ENCODE peak calls at places on chromosomes 5 and 9, in ten cellular contexts. One of them, this sample, is unnamed.

GRCh38 chr5:151427258-151427657 is 20.1 kb upstream of the SLC36A1 start:
- DNase-seq in heart left ventricle: no peak
- DNase-seq in HFF-Myc: no peak
- DNase-seq in transverse colon: no peak
- DNase-seq in NB4: peak
- DNase-seq in SK-N-SH: no peak
- DNase-seq in Peyer's patch: peak
- DNase-seq in fibroblast of pulmonary artery: no peak
- DNase-seq in sigmoid colon: no peak
- DNase-seq in A673: no peak
- DNase-seq in this sample: no peak

GRCh38 chr9:37916471-37917314 is 12.8 kb upstream of the SLC25A51 start:
- DNase-seq in sigmoid colon: peak
- DNase-seq in A673: no peak
- DNase-seq in heart left ventricle: no peak
- DNase-seq in SK-N-SH: no peak
- DNase-seq in NB4: no peak
- DNase-seq in fibroblast of pulmonary artery: peak
- DNase-seq in Peyer's patch: no peak
- DNase-seq in HFF-Myc: no peak
- DNase-seq in transverse colon: no peak
- DNase-seq in this sample: peak

GRCh38 chr9:38708759-38709158 is 11.2 kb downstream of the FAM240B start:
- DNase-seq in SK-N-SH: peak
- DNase-seq in A673: no peak
- DNase-seq in HFF-Myc: no peak
- DNase-seq in fibroblast of pulmonary artery: no peak
- DNase-seq in sigmoid colon: no peak
- DNase-seq in NB4: no peak
- DNase-seq in heart left ventricle: no peak
- DNase-seq in Peyer's patch: no peak
- DNase-seq in transverse colon: no peak
- DNase-seq in this sample: no peak

GRCh38 chr9:12640021-12640587 is 53.1 kb upstream of the TYRP1 start:
- DNase-seq in heart left ventricle: no peak
- DNase-seq in transverse colon: no peak
- DNase-seq in fibroblast of pulmonary artery: peak
- DNase-seq in HFF-Myc: peak
- DNase-seq in sigmoid colon: no peak
- DNase-seq in SK-N-SH: peak
- DNase-seq in NB4: peak
- DNase-seq in Peyer's patch: no peak
- DNase-seq in A673: peak
- DNase-seq in this sample: peak

GRCh38 chr9:9061599-9061998 is 1262.0 kb upstream of the DMAC1 start:
- DNase-seq in heart left ventricle: no peak
- DNase-seq in Peyer's patch: no peak
- DNase-seq in transverse colon: no peak
- DNase-seq in sigmoid colon: no peak
- DNase-seq in SK-N-SH: no peak
- DNase-seq in HFF-Myc: no peak
- DNase-seq in A673: no peak
- DNase-seq in NB4: no peak
- DNase-seq in fibroblast of pulmonary artery: no peak
- DNase-seq in this sample: no peak

GRCh38 chr5:94830520-94830919 is 212.1 kb downstream of the SLF1 start:
- DNase-seq in HFF-Myc: no peak
- DNase-seq in NB4: peak
- DNase-seq in A673: peak
- DNase-seq in sigmoid colon: no peak
- DNase-seq in heart left ventricle: no peak
- DNase-seq in Peyer's patch: no peak
- DNase-seq in transverse colon: no peak
- DNase-seq in fibroblast of pulmonary artery: peak
- DNase-seq in SK-N-SH: peak
- DNase-seq in this sample: peak

GRCh38 chr9:72305102-72305546 is 59.9 kb downstream of the ZFAND5 start:
- DNase-seq in NB4: peak
- DNase-seq in SK-N-SH: peak
- DNase-seq in heart left ventricle: peak
- DNase-seq in sigmoid colon: peak
- DNase-seq in Peyer's patch: peak
- DNase-seq in fibroblast of pulmonary artery: peak
- DNase-seq in A673: peak
- DNase-seq in HFF-Myc: peak
- DNase-seq in transverse colon: peak
- DNase-seq in this sample: peak

GRCh38 chr5:155886311-155887031 is 440.5 kb upstream of the SGCD start:
- DNase-seq in transverse colon: no peak
- DNase-seq in SK-N-SH: no peak
- DNase-seq in fibroblast of pulmonary artery: no peak
- DNase-seq in HFF-Myc: no peak
- DNase-seq in heart left ventricle: no peak
- DNase-seq in A673: no peak
- DNase-seq in NB4: no peak
- DNase-seq in sigmoid colon: no peak
- DNase-seq in Peyer's patch: no peak
- DNase-seq in this sample: no peak

GRCh38 chr9:36828574-36829141 is 205.4 kb downstream of the PAX5 start:
- DNase-seq in Peyer's patch: no peak
- DNase-seq in SK-N-SH: no peak
- DNase-seq in fibroblast of pulmonary artery: no peak
- DNase-seq in NB4: no peak
- DNase-seq in A673: no peak
- DNase-seq in sigmoid colon: peak
- DNase-seq in transverse colon: no peak
- DNase-seq in heart left ventricle: peak
- DNase-seq in HFF-Myc: no peak
- DNase-seq in this sample: no peak

GRCh38 chr5:128635379-128635778 is 97.3 kb upstream of the FBN2 start:
- DNase-seq in transverse colon: no peak
- DNase-seq in A673: no peak
- DNase-seq in SK-N-SH: no peak
- DNase-seq in heart left ventricle: no peak
- DNase-seq in HFF-Myc: no peak
- DNase-seq in sigmoid colon: no peak
- DNase-seq in fibroblast of pulmonary artery: no peak
- DNase-seq in NB4: no peak
- DNase-seq in Peyer's patch: no peak
- DNase-seq in this sample: no peak

GRCh38 chr9:131048332-131048731 is 39.4 kb downstream of the LAMC3 start:
- DNase-seq in heart left ventricle: no peak
- DNase-seq in Peyer's patch: no peak
- DNase-seq in transverse colon: no peak
- DNase-seq in HFF-Myc: no peak
- DNase-seq in fibroblast of pulmonary artery: no peak
- DNase-seq in sigmoid colon: no peak
- DNase-seq in SK-N-SH: no peak
- DNase-seq in NB4: no peak
- DNase-seq in A673: no peak
- DNase-seq in this sample: no peak
- TF ChIP-seq CTCF in heart left ventricle: no peak
- TF ChIP-seq CTCF in Peyer's patch: no peak
- TF ChIP-seq CTCF in transverse colon: no peak
- TF ChIP-seq CTCF in HFF-Myc: no peak
- TF ChIP-seq CTCF in fibroblast of pulmonary artery: no peak
- TF ChIP-seq CTCF in sigmoid colon: no peak
- TF ChIP-seq CTCF in SK-N-SH: no peak
- TF ChIP-seq CTCF in NB4: no peak
- TF ChIP-seq CTCF in A673: no peak
- TF ChIP-seq CTCF in this sample: no peak

DNA sequence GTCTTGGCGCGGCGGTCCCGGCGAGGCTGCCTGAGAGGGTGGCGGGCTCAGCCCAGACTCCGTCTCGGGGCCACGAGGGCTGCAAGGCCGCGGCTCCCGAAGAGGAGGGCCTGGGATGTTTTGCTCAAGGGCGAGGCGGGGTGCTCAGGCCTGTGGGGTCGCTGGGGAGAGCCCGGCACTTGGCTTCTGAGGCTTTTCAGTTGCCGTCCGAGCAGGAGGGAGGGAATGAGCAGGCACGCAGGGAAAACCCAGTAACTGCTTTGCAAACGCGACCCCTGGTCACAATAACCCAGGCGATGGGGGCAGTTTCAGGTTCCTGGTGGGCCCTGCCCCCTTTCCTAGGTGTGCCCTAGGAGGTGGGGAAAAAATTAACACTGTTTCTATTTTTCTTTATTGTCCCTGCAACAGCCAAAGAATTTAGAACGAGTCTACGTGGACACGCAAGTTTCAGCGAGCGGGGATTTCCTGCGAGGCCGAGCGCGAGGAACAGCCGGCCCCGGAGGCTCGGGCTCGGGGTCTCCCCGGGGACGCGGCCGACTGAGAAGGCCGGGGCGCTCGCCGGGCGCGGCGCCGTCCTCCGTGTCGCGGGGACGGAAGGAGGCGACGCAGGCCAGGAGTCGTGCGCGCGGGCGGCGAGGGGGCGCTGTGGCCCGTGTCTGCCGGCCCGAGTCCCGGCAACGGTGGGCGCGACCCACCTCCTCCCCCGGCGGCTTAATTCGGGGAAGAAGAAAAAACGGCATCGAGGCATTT is 3.3 kb upstream of the IRX2 start:
- DNase-seq in fibroblast of pulmonary artery: no peak
- DNase-seq in Peyer's patch: no peak
- DNase-seq in sigmoid colon: no peak
- DNase-seq in HFF-Myc: no peak
- DNase-seq in transverse colon: no peak
- DNase-seq in heart left ventricle: no peak
- DNase-seq in NB4: no peak
- DNase-seq in SK-N-SH: peak
- DNase-seq in A673: no peak
- DNase-seq in this sample: peak
- H3K4me3 ChIP-seq in fibroblast of pulmonary artery: no peak
- H3K4me3 ChIP-seq in Peyer's patch: no peak
- H3K4me3 ChIP-seq in sigmoid colon: no peak
- H3K4me3 ChIP-seq in HFF-Myc: no peak
- H3K4me3 ChIP-seq in transverse colon: no peak
- H3K4me3 ChIP-seq in heart left ventricle: peak
- H3K4me3 ChIP-seq in NB4: no peak
- H3K4me3 ChIP-seq in SK-N-SH: no peak
- H3K4me3 ChIP-seq in A673: no peak
- H3K4me3 ChIP-seq in this sample: no peak

GRCh38 chr5:148455055-148455675 is 71.4 kb downstream of the FBXO38 start:
- DNase-seq in A673: no peak
- DNase-seq in SK-N-SH: no peak
- DNase-seq in NB4: no peak
- DNase-seq in heart left ventricle: no peak
- DNase-seq in Peyer's patch: no peak
- DNase-seq in fibroblast of pulmonary artery: no peak
- DNase-seq in transverse colon: no peak
- DNase-seq in sigmoid colon: no peak
- DNase-seq in HFF-Myc: peak
- DNase-seq in this sample: peak

GRCh38 chr5:148459669-148460068 is 75.9 kb downstream of the FBXO38 start:
- DNase-seq in heart left ventricle: no peak
- DNase-seq in transverse colon: no peak
- DNase-seq in HFF-Myc: no peak
- DNase-seq in SK-N-SH: no peak
- DNase-seq in Peyer's patch: no peak
- DNase-seq in A673: no peak
- DNase-seq in fibroblast of pulmonary artery: no peak
- DNase-seq in NB4: no peak
- DNase-seq in sigmoid colon: no peak
- DNase-seq in this sample: no peak

GRCh38 chr5:148458036-148458888 is 74.5 kb downstream of the FBXO38 start:
- DNase-seq in fibroblast of pulmonary artery: no peak
- DNase-seq in transverse colon: no peak
- DNase-seq in HFF-Myc: no peak
- DNase-seq in NB4: no peak
- DNase-seq in Peyer's patch: no peak
- DNase-seq in heart left ventricle: no peak
- DNase-seq in sigmoid colon: no peak
- DNase-seq in A673: no peak
- DNase-seq in SK-N-SH: no peak
- DNase-seq in this sample: no peak

GRCh38 chr5:148454576-148454975 is 70.8 kb downstream of the FBXO38 start:
- DNase-seq in NB4: no peak
- DNase-seq in HFF-Myc: no peak
- DNase-seq in heart left ventricle: no peak
- DNase-seq in fibroblast of pulmonary artery: no peak
- DNase-seq in sigmoid colon: no peak
- DNase-seq in SK-N-SH: no peak
- DNase-seq in A673: no peak
- DNase-seq in Peyer's patch: no peak
- DNase-seq in transverse colon: no peak
- DNase-seq in this sample: no peak

GRCh38 chr5:148457183-148457620 is 73.4 kb downstream of the FBXO38 start:
- DNase-seq in Peyer's patch: no peak
- DNase-seq in fibroblast of pulmonary artery: no peak
- DNase-seq in SK-N-SH: peak
- DNase-seq in HFF-Myc: no peak
- DNase-seq in heart left ventricle: no peak
- DNase-seq in NB4: peak
- DNase-seq in sigmoid colon: no peak
- DNase-seq in A673: peak
- DNase-seq in transverse colon: no peak
- DNase-seq in this sample: no peak
- TF ChIP-seq CTCF in Peyer's patch: peak
- TF ChIP-seq CTCF in fibroblast of pulmonary artery: peak
- TF ChIP-seq CTCF in SK-N-SH: peak
- TF ChIP-seq CTCF in HFF-Myc: peak
- TF ChIP-seq CTCF in heart left ventricle: peak
- TF ChIP-seq CTCF in NB4: peak
- TF ChIP-seq CTCF in sigmoid colon: no peak
- TF ChIP-seq CTCF in A673: peak
- TF ChIP-seq CTCF in transverse colon: no peak
- TF ChIP-seq CTCF in this sample: peak

GRCh38 chr5:135030691-135031145 is 3.3 kb downstream of the PITX1 start:
- DNase-seq in heart left ventricle: peak
- DNase-seq in SK-N-SH: no peak
- DNase-seq in fibroblast of pulmonary artery: no peak
- DNase-seq in A673: no peak
- DNase-seq in sigmoid colon: no peak
- DNase-seq in transverse colon: no peak
- DNase-seq in NB4: no peak
- DNase-seq in Peyer's patch: no peak
- DNase-seq in HFF-Myc: no peak
- DNase-seq in this sample: no peak

GRCh38 chr5:135030123-135030517 is 3.9 kb downstream of the PITX1 start:
- DNase-seq in Peyer's patch: no peak
- DNase-seq in sigmoid colon: no peak
- DNase-seq in fibroblast of pulmonary artery: no peak
- DNase-seq in heart left ventricle: peak
- DNase-seq in HFF-Myc: no peak
- DNase-seq in SK-N-SH: no peak
- DNase-seq in NB4: no peak
- DNase-seq in transverse colon: no peak
- DNase-seq in A673: no peak
- DNase-seq in this sample: no peak

GRCh38 chr5:135031813-135032612 is 2.0 kb downstream of the PITX1 start:
- DNase-seq in heart left ventricle: peak
- DNase-seq in A673: no peak
- DNase-seq in sigmoid colon: no peak
- DNase-seq in HFF-Myc: no peak
- DNase-seq in SK-N-SH: no peak
- DNase-seq in NB4: no peak
- DNase-seq in fibroblast of pulmonary artery: peak
- DNase-seq in Peyer's patch: no peak
- DNase-seq in transverse colon: no peak
- DNase-seq in this sample: peak

GRCh38 chr5:135032613-135033025 is 1.4 kb downstream of the PITX1 start:
- DNase-seq in heart left ventricle: no peak
- DNase-seq in A673: no peak
- DNase-seq in SK-N-SH: no peak
- DNase-seq in transverse colon: no peak
- DNase-seq in sigmoid colon: no peak
- DNase-seq in NB4: no peak
- DNase-seq in fibroblast of pulmonary artery: no peak
- DNase-seq in HFF-Myc: no peak
- DNase-seq in Peyer's patch: no peak
- DNase-seq in this sample: peak

GRCh38 chr5:135031146-135031812 is 2.7 kb downstream of the PITX1 start:
- DNase-seq in fibroblast of pulmonary artery: peak
- DNase-seq in HFF-Myc: no peak
- DNase-seq in sigmoid colon: peak
- DNase-seq in transverse colon: no peak
- DNase-seq in Peyer's patch: no peak
- DNase-seq in heart left ventricle: peak
- DNase-seq in SK-N-SH: peak
- DNase-seq in A673: no peak
- DNase-seq in NB4: no peak
- DNase-seq in this sample: peak
- H3K4me3 ChIP-seq in fibroblast of pulmonary artery: no peak
- H3K4me3 ChIP-seq in HFF-Myc: peak
- H3K4me3 ChIP-seq in sigmoid colon: peak
- H3K4me3 ChIP-seq in transverse colon: peak
- H3K4me3 ChIP-seq in Peyer's patch: peak
- H3K4me3 ChIP-seq in heart left ventricle: peak
- H3K4me3 ChIP-seq in SK-N-SH: no peak
- H3K4me3 ChIP-seq in A673: no peak
- H3K4me3 ChIP-seq in NB4: no peak
- H3K4me3 ChIP-seq in this sample: no peak